ENCODE peak calls at places on chromosomes 6 and 20, in five cellular contexts. J is kidney, B is PC-9, F is colonic mucosa, X is cardiac muscle cell. H is an unnamed sample.

GRCh38 chr6:19450651-19451050 is 386.5 kb upstream of the ID4 start:
- DNase-seq in J (no peak), B (no peak), F (no peak), X (no peak), H (no peak)

GRCh38 chr6:100538086-100538485 is 73.4 kb upstream of the SIM1 start:
- DNase-seq in J (no peak), B (no peak), F (no peak), X (peak), H (no peak)

GRCh38 chr20:22509090-22509938 is 75.1 kb downstream of the FOXA2 start:
- DNase-seq in J (no peak), B (no peak), F (no peak), X (no peak), H (no peak)

GRCh38 chr6:143176090-143177021 is 115.7 kb downstream of the AIG1 start:
- DNase-seq in J (no peak), B (no peak), F (no peak), X (peak), H (no peak)

GRCh38 chr20:19257201-19257600 is 44.8 kb downstream of the SLC24A3 start:
- DNase-seq in J (no peak), B (no peak), F (no peak), X (no peak), H (no peak)

GRCh38 chr20:56616704-56617103 is 12.4 kb upstream of the TFAP2C start:
- DNase-seq in J (no peak), B (no peak), F (no peak), X (no peak), H (no peak)

GRCh38 chr6:111480988-111481830 is 1.8 kb downstream of the REV3L start:
- DNase-seq in J (no peak), B (no peak), F (no peak), X (no peak), H (no peak)

GRCh38 chr6:33451606-33452005 is 2.8 kb upstream of the ZBTB9 start:
- DNase-seq in J (peak), B (no peak), F (no peak), X (no peak), H (no peak)

GRCh38 chr6:110703906-110704594 is 111.2 kb downstream of the CDK19 start:
- DNase-seq in J (no peak), B (peak), F (no peak), X (peak), H (peak)

GRCh38 chr6:3801960-3802359 is 47.2 kb upstream of the FAM50B start:
- DNase-seq in J (no peak), B (no peak), F (no peak), X (no peak), H (no peak)

GRCh38 chr6:168196881-168197635 is 118.0 kb upstream of the FRMD1 start:
- DNase-seq in J (peak), B (no peak), F (no peak), X (no peak), H (no peak)

GRCh38 chr20:10929023-10929422 is 255.2 kb upstream of the JAG1 start:
- DNase-seq in J (no peak), B (no peak), F (no peak), X (peak), H (no peak)

GRCh38 chr20:46872315-46873211 is 22.1 kb upstream of the EYA2 start:
- DNase-seq in J (no peak), B (no peak), F (no peak), X (peak), H (no peak)

GRCh38 chr6:34484899-34485298 is 19.0 kb downstream of the PACSIN1 start:
- DNase-seq in J (no peak), B (peak), F (no peak), X (no peak), H (peak)

GRCh38 chr6:15386756-15387112 is 140.9 kb downstream of the JARID2 start:
- DNase-seq in J (no peak), B (no peak), F (no peak), X (no peak), H (no peak)

GRCh38 chr20:25047766-25048165 is 10.2 kb downstream of the ACSS1 start:
- DNase-seq in J (peak), B (peak), F (no peak), X (no peak), H (no peak)

GRCh38 chr6:150306290-150306689 is 62.5 kb upstream of the IYD start:
- DNase-seq in J (no peak), B (no peak), F (no peak), X (no peak), H (no peak)

GRCh38 chr6:116096979-116097816 is 3.5 kb upstream of the NT5DC1 start:
- DNase-seq in J (no peak), B (no peak), F (no peak), X (peak), H (no peak)

GRCh38 chr6:106056738-106057390 is 29.3 kb upstream of the PRDM1 start:
- DNase-seq in J (no peak), B (peak), F (peak), X (no peak), H (no peak)

GRCh38 chr6:169752074-169752623 is 727 bp downstream of the ERMARD start:
- DNase-seq in J (no peak), B (no peak), F (peak), X (no peak), H (no peak)

GRCh38 chr6:136613477-136613876 is 63.3 kb upstream of the MAP7 start:
- DNase-seq in J (no peak), B (no peak), F (no peak), X (no peak), H (no peak)

GRCh38 chr20:24779166-24779565 is 169.9 kb upstream of the CST7 start:
- DNase-seq in J (no peak), B (no peak), F (no peak), X (no peak), H (no peak)

GRCh38 chr6:112050417-112050816 is 3.5 kb upstream of the CCN6 start:
- DNase-seq in J (no peak), B (no peak), F (no peak), X (no peak), H (no peak)

GRCh38 chr6:21873562-21873961 is 280.0 kb downstream of the SOX4 start:
- DNase-seq in J (no peak), B (no peak), F (peak), X (peak), H (no peak)

GRCh38 chr6:55495277-55495676 is 83.7 kb downstream of the HMGCLL1 start:
- DNase-seq in J (no peak), B (no peak), F (no peak), X (no peak), H (no peak)

GRCh38 chr6:133503330-133503729 is 262.2 kb downstream of the EYA4 start:
- DNase-seq in J (no peak), B (no peak), F (no peak), X (peak), H (no peak)
- H3K27ac ChIP-seq in J (no peak), B (no peak), F (no peak), X (no peak), H (no peak)

DNA sequence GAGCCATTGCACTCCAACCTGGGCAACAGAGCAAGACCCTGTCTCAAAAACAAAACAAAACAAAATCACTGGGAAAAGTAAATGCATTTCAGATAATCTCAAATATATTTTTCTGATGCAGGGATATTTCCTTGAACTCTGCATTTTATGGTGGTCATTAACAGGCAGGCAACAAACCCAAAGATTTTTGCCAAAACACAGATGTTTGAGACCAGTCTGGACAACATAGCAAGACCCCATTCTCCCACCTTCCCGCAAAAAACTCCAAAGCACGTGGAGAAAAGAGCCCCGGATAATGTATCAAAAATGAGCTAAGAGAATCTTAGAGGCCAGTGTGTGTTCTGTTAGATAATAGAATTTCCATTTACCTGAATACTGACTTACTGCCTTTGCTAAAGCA is 44.3 kb downstream of the SLC9A8 start:
- DNase-seq in J (no peak), B (no peak), F (no peak), X (no peak), H (no peak)
- H3K27ac ChIP-seq in J (no peak), B (no peak), F (no peak), X (no peak), H (no peak)

GRCh38 chr20:5714261-5715041 is 35.8 kb upstream of the SHLD1 start:
- DNase-seq in J (no peak), B (peak), F (no peak), X (peak), H (peak)
- H3K27ac ChIP-seq in J (no peak), B (no peak), F (no peak), X (no peak), H (no peak)

GRCh38 chr6:17015144-17015543 is 86.7 kb upstream of the STMND1 start:
- DNase-seq in J (no peak), B (no peak), F (no peak), X (peak), H (no peak)

GRCh38 chr6:17013701-17014100 is 88.1 kb upstream of the STMND1 start:
- DNase-seq in J (no peak), B (peak), F (no peak), X (peak), H (no peak)

GRCh38 chr6:17011985-17012384 is 89.9 kb upstream of the STMND1 start:
- DNase-seq in J (no peak), B (no peak), F (no peak), X (no peak), H (no peak)

GRCh38 chr6:17015551-17016381 is 86.1 kb upstream of the STMND1 start:
- DNase-seq in J (peak), B (no peak), F (peak), X (peak), H (peak)

GRCh38 chr6:17012421-17013225 is 89.2 kb upstream of the STMND1 start:
- DNase-seq in J (no peak), B (no peak), F (no peak), X (peak), H (no peak)
- H3K27ac ChIP-seq in J (no peak), B (no peak), F (no peak), X (no peak), H (no peak)

GRCh38 chr6:27478141-27478705 is 5.3 kb upstream of the ZNF184 start:
- DNase-seq in J (no peak), B (no peak), F (peak), X (peak), H (peak)
- H3K27ac ChIP-seq in J (peak), B (peak), F (peak), X (no peak), H (peak)

GRCh38 chr20:61295249-61295648 is 43.2 kb downstream of the CDH4 start:
- DNase-seq in J (no peak), B (no peak), F (no peak), X (peak), H (no peak)

GRCh38 chr20:61295726-61296628 is 43.9 kb downstream of the CDH4 start:
- DNase-seq in J (no peak), B (no peak), F (no peak), X (no peak), H (no peak)

GRCh38 chr20:61297981-61298380 is 45.9 kb downstream of the CDH4 start:
- DNase-seq in J (no peak), B (peak), F (no peak), X (peak), H (no peak)

GRCh38 chr20:61297491-61297890 is 45.4 kb downstream of the CDH4 start:
- DNase-seq in J (no peak), B (no peak), F (no peak), X (no peak), H (no peak)

DNA sequence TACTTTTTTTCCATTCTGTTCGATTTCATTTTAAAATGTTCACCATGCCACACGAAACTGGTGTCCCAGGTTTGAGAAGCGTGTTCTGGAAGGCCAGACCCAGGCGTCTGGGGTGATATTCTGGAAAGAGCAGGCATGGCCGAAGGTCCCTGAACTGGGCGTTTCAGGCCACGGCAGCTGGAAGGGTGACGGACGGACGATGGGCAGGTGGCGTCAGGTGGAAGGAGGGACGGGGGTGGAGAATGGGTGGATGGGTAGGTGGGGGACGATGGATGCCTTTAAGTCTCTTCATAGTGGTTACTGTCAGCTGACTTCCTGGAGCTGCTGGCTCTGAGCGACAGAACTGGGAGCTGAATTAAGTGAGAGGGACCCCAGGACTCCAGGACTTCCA is 44.6 kb downstream of the CDH4 start:
- DNase-seq in J (no peak), B (no peak), F (no peak), X (no peak), H (no peak)
- H3K27ac ChIP-seq in J (no peak), B (no peak), F (no peak), X (no peak), H (no peak)